ENCODE peak calls at places on chromosomes 2 and 18, in ten cellular contexts. T is stimulated activated naive B cell treated with anti-CD40 and anti-IgM and Interleukin-4, amounts not matched to agents 10 μg/mL and 1 μg/mL and 100 μg/mL, for 72 hours; Z is SW 1271; V is kidney; S is GM13977; E is stimulated activated CD4-positive, alpha-beta T cell treated with anti-CD3 and anti-CD28 coated beads, Interleukin-1b, Interleukin-23, amount 100 ng/mL, for 4 hours; N is cardiac muscle cell; K is stimulated activated CD8-positive, alpha-beta memory T cell treated with anti-CD3 and anti-CD28 coated beads, Interleukin-15, amount 100 ng/mL, for 24 hours; R is C1 segment of cervical spinal cord; B is progenitor cell of endocrine pancreas. J is an unnamed sample.
A peak's percentile ranks its signal among the peaks of the same experiment; 100 is the strongest.

GRCh38 chr18:51330148-51330547 is 132.7 kb upstream of the MEX3C start:
- DNase-seq in E (no peak), T (no peak), K (no peak), R (no peak), V (no peak), S (no peak), N (peak; percentile 50), B (no peak), Z (no peak), J (no peak)

GRCh38 chr2:205579335-205579734 is 103.0 kb upstream of the NRP2 start:
- DNase-seq in T (no peak), B (no peak), Z (no peak), R (no peak), K (no peak), N (no peak), E (no peak), V (no peak), S (no peak), J (no peak)

GRCh38 chr2:217857624-217858506 is 144.9 kb downstream of the TNS1 start:
- DNase-seq in S (no peak), Z (no peak), V (no peak), E (no peak), N (no peak), T (no peak), R (no peak), K (no peak), B (no peak), J (no peak)

GRCh38 chr2:196482119-196483065 is 157.1 kb upstream of the CCDC150 start:
- DNase-seq in R (no peak), E (no peak), B (no peak), V (no peak), S (no peak), N (peak; percentile 23), K (no peak), T (no peak), Z (no peak), J (no peak)

GRCh38 chr2:218395826-218396687 is 3.6 kb upstream of the CTDSP1 start:
- DNase-seq in N (peak; percentile 99), Z (peak; percentile 85), B (peak; percentile 92), E (peak; percentile 87), V (peak; percentile 99), S (peak; percentile 94), R (peak; percentile 93), T (peak; percentile 93), K (peak; percentile 82), J (peak; percentile 61)

GRCh38 chr2:224922142-224922727 is 120.0 kb downstream of the DOCK10 start:
- DNase-seq in E (no peak), V (no peak), B (no peak), R (no peak), N (peak; percentile 16), Z (no peak), K (no peak), S (peak; percentile 33), T (no peak), J (no peak)

GRCh38 chr2:46394649-46395510 is 84.5 kb upstream of the TMEM247 start:
- DNase-seq in V (no peak), Z (no peak), S (no peak), K (no peak), N (no peak), B (no peak), R (no peak), T (no peak), E (no peak), J (no peak)

GRCh38 chr2:151204720-151205119 is 56.9 kb downstream of the RBM43 start:
- DNase-seq in R (no peak), K (no peak), V (no peak), E (no peak), S (no peak), N (no peak), B (no peak), T (no peak), Z (no peak), J (no peak)

GRCh38 chr2:218577482-218578220 is 9.0 kb downstream of the CNOT9 start:
- DNase-seq in T (no peak), B (no peak), S (no peak), Z (no peak), R (no peak), N (no peak), E (no peak), K (no peak), V (no peak), J (no peak)

J was measured in D721Med.